ENCODE peak calls at places on chromosomes 13 and 19, in eight cellular contexts. One of them, this sample, is unnamed.

GRCh38 chr13:30334663-30335386 is 27.5 kb upstream of the KATNAL1 start:
- DNase-seq in cardiac muscle cell: peak; percentile 31
- DNase-seq in H9: peak; percentile 43
- DNase-seq in lower lobe of right lung: no peak
- DNase-seq in BE2C: peak; percentile 49
- DNase-seq in uterus: no peak
- DNase-seq in tibial artery: no peak
- DNase-seq in heart right ventricle: no peak
- DNase-seq in this sample: no peak

GRCh38 chr19:40365613-40366401 is 17.3 kb downstream of the PLD3 start:
- DNase-seq in cardiac muscle cell: peak; percentile 89
- DNase-seq in H9: peak; percentile 93
- DNase-seq in lower lobe of right lung: peak; percentile 83
- DNase-seq in BE2C: peak; percentile 91
- DNase-seq in uterus: peak; percentile 74
- DNase-seq in tibial artery: peak; percentile 79
- DNase-seq in heart right ventricle: peak; percentile 72
- DNase-seq in this sample: peak; percentile 67

GRCh38 chr13:51584731-51585191 is 499 bp downstream of the WDFY2 start:
- DNase-seq in cardiac muscle cell: peak; percentile 66
- DNase-seq in H9: peak; percentile 76
- DNase-seq in lower lobe of right lung: peak; percentile 75
- DNase-seq in BE2C: peak; percentile 69
- DNase-seq in uterus: no peak
- DNase-seq in tibial artery: no peak
- DNase-seq in heart right ventricle: peak; percentile 64
- DNase-seq in this sample: peak; percentile 31

GRCh38 chr19:14731200-14731599 is 41.4 kb downstream of the ZNF333 start:
- DNase-seq in cardiac muscle cell: no peak
- DNase-seq in H9: no peak
- DNase-seq in lower lobe of right lung: no peak
- DNase-seq in BE2C: no peak
- DNase-seq in uterus: no peak
- DNase-seq in tibial artery: no peak
- DNase-seq in heart right ventricle: no peak
- DNase-seq in this sample: no peak

GRCh38 chr19:49875801-49876421 is 1.2 kb downstream of the AKT1S1 start:
- DNase-seq in cardiac muscle cell: peak; percentile 68
- DNase-seq in H9: peak; percentile 65
- DNase-seq in lower lobe of right lung: peak; percentile 75
- DNase-seq in BE2C: peak; percentile 69
- DNase-seq in uterus: peak; percentile 78
- DNase-seq in tibial artery: peak; percentile 86
- DNase-seq in heart right ventricle: peak; percentile 74
- DNase-seq in this sample: no peak

GRCh38 chr13:77516342-77516789 is 19.1 kb upstream of the SCEL start:
- DNase-seq in cardiac muscle cell: no peak
- DNase-seq in H9: no peak
- DNase-seq in lower lobe of right lung: no peak
- DNase-seq in BE2C: peak; percentile 41
- DNase-seq in uterus: no peak
- DNase-seq in tibial artery: no peak
- DNase-seq in heart right ventricle: no peak
- DNase-seq in this sample: no peak

GRCh38 chr19:9345005-9345404 is 17.8 kb upstream of the ZNF177 start:
- DNase-seq in cardiac muscle cell: no peak
- DNase-seq in H9: no peak
- DNase-seq in lower lobe of right lung: no peak
- DNase-seq in BE2C: no peak
- DNase-seq in uterus: no peak
- DNase-seq in tibial artery: no peak
- DNase-seq in heart right ventricle: no peak
- DNase-seq in this sample: no peak

GRCh38 chr19:55554749-55555152 is 9.4 kb upstream of the SBK3 start:
- DNase-seq in cardiac muscle cell: no peak
- DNase-seq in H9: no peak
- DNase-seq in lower lobe of right lung: no peak
- DNase-seq in BE2C: no peak
- DNase-seq in uterus: no peak
- DNase-seq in tibial artery: no peak
- DNase-seq in heart right ventricle: no peak
- DNase-seq in this sample: no peak

GRCh38 chr13:97072297-97072696 is 78.0 kb upstream of the OXGR1 start:
- DNase-seq in cardiac muscle cell: no peak
- DNase-seq in H9: no peak
- DNase-seq in lower lobe of right lung: no peak
- DNase-seq in BE2C: no peak
- DNase-seq in uterus: no peak
- DNase-seq in tibial artery: no peak
- DNase-seq in heart right ventricle: no peak
- DNase-seq in this sample: no peak

GRCh38 chr13:109058071-109058470 is 428.7 kb downstream of the MYO16 start:
- DNase-seq in cardiac muscle cell: no peak
- DNase-seq in H9: no peak
- DNase-seq in lower lobe of right lung: no peak
- DNase-seq in BE2C: no peak
- DNase-seq in uterus: no peak
- DNase-seq in tibial artery: no peak
- DNase-seq in heart right ventricle: no peak
- DNase-seq in this sample: no peak

GRCh38 chr19:7868671-7869452 is 5.3 kb downstream of the PRR36 start:
- DNase-seq in cardiac muscle cell: peak; percentile 92
- DNase-seq in H9: peak; percentile 93
- DNase-seq in lower lobe of right lung: peak; percentile 83
- DNase-seq in BE2C: no peak
- DNase-seq in uterus: peak; percentile 69
- DNase-seq in tibial artery: peak; percentile 79
- DNase-seq in heart right ventricle: peak; percentile 69
- DNase-seq in this sample: no peak

GRCh38 chr13:24290280-24290932 is 19.0 kb upstream of the C1QTNF9 start:
- DNase-seq in cardiac muscle cell: no peak
- DNase-seq in H9: no peak
- DNase-seq in lower lobe of right lung: no peak
- DNase-seq in BE2C: no peak
- DNase-seq in uterus: no peak
- DNase-seq in tibial artery: no peak
- DNase-seq in heart right ventricle: no peak
- DNase-seq in this sample: no peak

GRCh38 chr19:28019901-28020300 is 1193.0 kb downstream of the UQCRFS1 start:
- DNase-seq in cardiac muscle cell: no peak
- DNase-seq in H9: no peak
- DNase-seq in lower lobe of right lung: no peak
- DNase-seq in BE2C: no peak
- DNase-seq in uterus: no peak
- DNase-seq in tibial artery: no peak
- DNase-seq in heart right ventricle: no peak
- DNase-seq in this sample: no peak

GRCh38 chr13:90365130-90365529 is 982.4 kb upstream of the MIR17HG start:
- DNase-seq in cardiac muscle cell: no peak
- DNase-seq in H9: no peak
- DNase-seq in lower lobe of right lung: no peak
- DNase-seq in BE2C: no peak
- DNase-seq in uterus: no peak
- DNase-seq in tibial artery: no peak
- DNase-seq in heart right ventricle: no peak
- DNase-seq in this sample: no peak

GRCh38 chr13:92265408-92265807 is 867.0 kb downstream of the GPC5 start:
- DNase-seq in cardiac muscle cell: no peak
- DNase-seq in H9: no peak
- DNase-seq in lower lobe of right lung: no peak
- DNase-seq in BE2C: no peak
- DNase-seq in uterus: no peak
- DNase-seq in tibial artery: no peak
- DNase-seq in heart right ventricle: no peak
- DNase-seq in this sample: no peak

GRCh38 chr19:33407140-33407551 is 33.6 kb downstream of the CEBPG start:
- DNase-seq in cardiac muscle cell: no peak
- DNase-seq in H9: no peak
- DNase-seq in lower lobe of right lung: no peak
- DNase-seq in BE2C: no peak
- DNase-seq in uterus: no peak
- DNase-seq in tibial artery: no peak
- DNase-seq in heart right ventricle: no peak
- DNase-seq in this sample: no peak

GRCh38 chr13:31699650-31700049 is 39.7 kb upstream of the RXFP2 start:
- DNase-seq in cardiac muscle cell: peak; percentile 23
- DNase-seq in H9: peak; percentile 33
- DNase-seq in lower lobe of right lung: no peak
- DNase-seq in BE2C: no peak
- DNase-seq in uterus: no peak
- DNase-seq in tibial artery: no peak
- DNase-seq in heart right ventricle: no peak
- DNase-seq in this sample: no peak
- TF ChIP-seq CTCF in cardiac muscle cell: peak; percentile 48
- TF ChIP-seq CTCF in H9: peak; percentile 61
- TF ChIP-seq CTCF in lower lobe of right lung: no peak
- TF ChIP-seq CTCF in BE2C: peak; percentile 50
- TF ChIP-seq CTCF in uterus: no peak
- TF ChIP-seq CTCF in tibial artery: no peak
- TF ChIP-seq CTCF in heart right ventricle: peak; percentile 26
- TF ChIP-seq CTCF in this sample: no peak

GRCh38 chr13:112967666-112968379 is 1.2 kb upstream of the MCF2L start:
- DNase-seq in cardiac muscle cell: no peak
- DNase-seq in H9: no peak
- DNase-seq in lower lobe of right lung: no peak
- DNase-seq in BE2C: no peak
- DNase-seq in uterus: no peak
- DNase-seq in tibial artery: peak; percentile 41
- DNase-seq in heart right ventricle: no peak
- DNase-seq in this sample: no peak

GRCh38 chr13:112968910-112969691 is at the start of gene MCF2L:
- DNase-seq in cardiac muscle cell: peak; percentile 56
- DNase-seq in H9: peak; percentile 57
- DNase-seq in lower lobe of right lung: peak; percentile 66
- DNase-seq in BE2C: no peak
- DNase-seq in uterus: no peak
- DNase-seq in tibial artery: peak; percentile 53
- DNase-seq in heart right ventricle: peak; percentile 50
- DNase-seq in this sample: no peak

GRCh38 chr13:112966776-112967175 is 2.2 kb upstream of the MCF2L start:
- DNase-seq in cardiac muscle cell: no peak
- DNase-seq in H9: no peak
- DNase-seq in lower lobe of right lung: no peak
- DNase-seq in BE2C: no peak
- DNase-seq in uterus: no peak
- DNase-seq in tibial artery: peak; percentile 37
- DNase-seq in heart right ventricle: no peak
- DNase-seq in this sample: no peak

GRCh38 chr13:112969692-112970338 is 801 bp downstream of the MCF2L start:
- DNase-seq in cardiac muscle cell: no peak
- DNase-seq in H9: no peak
- DNase-seq in lower lobe of right lung: no peak
- DNase-seq in BE2C: no peak
- DNase-seq in uterus: no peak
- DNase-seq in tibial artery: no peak
- DNase-seq in heart right ventricle: no peak
- DNase-seq in this sample: no peak

DNA sequence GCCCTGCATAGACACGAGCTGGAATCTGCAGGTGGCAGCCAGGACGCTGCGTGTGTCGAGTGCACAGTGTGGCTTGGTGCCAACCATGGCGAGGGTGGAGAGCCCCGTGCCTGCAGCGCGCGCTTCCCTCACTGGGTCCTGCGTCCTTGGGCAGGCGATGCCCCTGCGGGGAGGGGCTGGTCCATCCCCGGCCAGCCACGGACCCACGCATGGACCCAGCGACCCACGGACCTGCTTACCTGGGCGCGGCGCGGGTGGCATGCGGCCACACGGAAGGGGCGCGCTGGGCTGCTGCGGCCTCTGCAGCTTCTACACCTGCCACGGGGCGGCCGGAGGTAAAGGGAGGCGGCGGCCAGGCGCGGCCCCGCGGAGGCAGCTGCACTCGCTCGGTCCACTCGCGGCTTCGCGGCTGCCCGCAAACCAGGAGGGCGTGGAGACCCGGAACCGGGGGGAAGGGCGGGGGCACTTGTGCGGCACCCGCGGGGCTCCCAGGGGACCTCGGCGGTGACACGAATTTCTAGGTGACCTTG is 569 bp upstream of the MCF2L start:
- DNase-seq in cardiac muscle cell: peak; percentile 39
- DNase-seq in H9: no peak
- DNase-seq in lower lobe of right lung: peak; percentile 76
- DNase-seq in BE2C: no peak
- DNase-seq in uterus: no peak
- DNase-seq in tibial artery: peak; percentile 60
- DNase-seq in heart right ventricle: peak; percentile 62
- DNase-seq in this sample: no peak
- TF ChIP-seq CTCF in cardiac muscle cell: no peak
- TF ChIP-seq CTCF in H9: peak; percentile 37
- TF ChIP-seq CTCF in lower lobe of right lung: peak; percentile 12
- TF ChIP-seq CTCF in BE2C: no peak
- TF ChIP-seq CTCF in uterus: no peak
- TF ChIP-seq CTCF in tibial artery: no peak
- TF ChIP-seq CTCF in heart right ventricle: no peak
- TF ChIP-seq CTCF in this sample: no peak

DNA sequence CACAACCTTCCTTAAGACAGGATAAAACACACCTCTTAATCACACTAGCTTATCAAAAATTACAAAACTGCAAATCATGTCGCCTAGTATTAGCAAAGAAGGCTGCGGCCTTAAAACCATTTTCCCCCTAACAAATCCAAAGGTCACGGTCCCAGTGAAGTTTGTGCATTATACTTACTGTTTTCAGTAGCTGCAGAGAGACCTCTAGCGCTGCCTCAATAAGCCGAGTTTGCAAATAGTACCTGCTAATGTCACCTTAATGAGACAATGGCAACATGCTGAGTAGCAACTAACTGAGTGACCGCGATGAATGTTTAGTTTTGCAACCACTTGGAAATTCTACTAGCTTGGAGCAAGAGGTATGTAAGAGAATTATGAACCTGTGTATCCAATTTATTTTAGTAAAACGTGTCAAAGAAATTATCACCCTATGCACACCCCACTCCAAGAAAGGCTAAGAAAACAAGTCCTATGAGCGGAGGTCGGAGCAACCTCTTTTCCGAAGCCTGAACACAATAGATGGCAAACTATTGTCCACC is 1.2 kb downstream of the KPNA3 start:
- DNase-seq in cardiac muscle cell: peak; percentile 30
- DNase-seq in H9: no peak
- DNase-seq in lower lobe of right lung: no peak
- DNase-seq in BE2C: no peak
- DNase-seq in uterus: no peak
- DNase-seq in tibial artery: no peak
- DNase-seq in heart right ventricle: no peak
- DNase-seq in this sample: no peak
- TF ChIP-seq CTCF in cardiac muscle cell: peak; percentile 9
- TF ChIP-seq CTCF in H9: no peak
- TF ChIP-seq CTCF in lower lobe of right lung: no peak
- TF ChIP-seq CTCF in BE2C: no peak
- TF ChIP-seq CTCF in uterus: no peak
- TF ChIP-seq CTCF in tibial artery: no peak
- TF ChIP-seq CTCF in heart right ventricle: no peak
- TF ChIP-seq CTCF in this sample: no peak

DNA sequence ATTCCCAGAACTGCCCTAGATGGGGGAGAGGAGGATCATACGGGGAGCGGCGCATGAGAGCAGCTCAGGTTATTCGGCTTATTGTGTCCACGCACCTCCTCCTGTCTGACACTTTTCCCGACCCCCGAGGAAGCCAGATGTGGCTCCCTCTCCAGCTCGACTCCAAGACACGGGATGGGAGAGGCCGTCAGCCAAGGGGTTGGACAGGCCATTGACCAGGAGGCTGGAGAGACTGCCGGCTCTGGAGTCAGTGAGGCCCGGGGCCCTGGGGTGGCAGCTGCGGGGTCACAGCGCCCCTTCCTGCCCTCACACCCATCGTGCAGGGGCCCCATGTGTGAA is 2.9 kb downstream of the DMKN start:
- DNase-seq in cardiac muscle cell: no peak
- DNase-seq in H9: no peak
- DNase-seq in lower lobe of right lung: no peak
- DNase-seq in BE2C: no peak
- DNase-seq in uterus: no peak
- DNase-seq in tibial artery: no peak
- DNase-seq in heart right ventricle: no peak
- DNase-seq in this sample: no peak
- TF ChIP-seq CTCF in cardiac muscle cell: no peak
- TF ChIP-seq CTCF in H9: peak; percentile 3
- TF ChIP-seq CTCF in lower lobe of right lung: no peak
- TF ChIP-seq CTCF in BE2C: no peak
- TF ChIP-seq CTCF in uterus: no peak
- TF ChIP-seq CTCF in tibial artery: no peak
- TF ChIP-seq CTCF in heart right ventricle: no peak
- TF ChIP-seq CTCF in this sample: no peak